ENCODE peak calls at places on chromosomes 5 and 9, in four cellular contexts. One of them, this sample, is unnamed.

GRCh38 chr9:18614116-18614515 is 140.2 kb downstream of the ADAMTSL1 start:
- DNase-seq in fibroblast of pulmonary artery: no peak
- DNase-seq in occipital lobe: no peak
- DNase-seq in AG08396: no peak
- DNase-seq in this sample: no peak

GRCh38 chr5:5736007-5736406 is 313.5 kb downstream of the ICE1 start:
- DNase-seq in fibroblast of pulmonary artery: no peak
- DNase-seq in occipital lobe: no peak
- DNase-seq in AG08396: no peak
- DNase-seq in this sample: no peak

GRCh38 chr5:96961053-96961452 is 25.2 kb downstream of the LNPEP start:
- DNase-seq in fibroblast of pulmonary artery: peak; percentile 46
- DNase-seq in occipital lobe: no peak
- DNase-seq in AG08396: no peak
- DNase-seq in this sample: no peak

GRCh38 chr5:116084891-116085715 is at the start of gene COMMD10:
- DNase-seq in fibroblast of pulmonary artery: peak; percentile 89
- DNase-seq in occipital lobe: peak; percentile 63
- DNase-seq in AG08396: peak; percentile 87
- DNase-seq in this sample: peak; percentile 54

GRCh38 chr9:129071526-129072131 is 9.3 kb upstream of the DOLPP1 start:
- DNase-seq in fibroblast of pulmonary artery: no peak
- DNase-seq in occipital lobe: no peak
- DNase-seq in AG08396: no peak
- DNase-seq in this sample: peak; percentile 38

GRCh38 chr5:56745864-56746263 is 69.5 kb upstream of the MAP3K1 start:
- DNase-seq in fibroblast of pulmonary artery: no peak
- DNase-seq in occipital lobe: no peak
- DNase-seq in AG08396: no peak
- DNase-seq in this sample: no peak

GRCh38 chr5:135186662-135187522 is 152.9 kb upstream of the PITX1 start:
- DNase-seq in fibroblast of pulmonary artery: no peak
- DNase-seq in occipital lobe: no peak
- DNase-seq in AG08396: no peak
- DNase-seq in this sample: no peak

GRCh38 chr5:166505086-166505485 is 1786.4 kb upstream of the WWC1 start:
- DNase-seq in fibroblast of pulmonary artery: no peak
- DNase-seq in occipital lobe: no peak
- DNase-seq in AG08396: no peak
- DNase-seq in this sample: no peak

GRCh38 chr9:88251903-88252302 is 113.6 kb upstream of the SPATA31C2 start:
- DNase-seq in fibroblast of pulmonary artery: no peak
- DNase-seq in occipital lobe: no peak
- DNase-seq in AG08396: no peak
- DNase-seq in this sample: no peak

GRCh38 chr5:132265336-132266030 is 8.0 kb downstream of the PDLIM4 start:
- DNase-seq in fibroblast of pulmonary artery: peak; percentile 96
- DNase-seq in occipital lobe: no peak
- DNase-seq in AG08396: peak; percentile 94
- DNase-seq in this sample: no peak

GRCh38 chr5:119229950-119230349 is 125.9 kb upstream of the TNFAIP8 start:
- DNase-seq in fibroblast of pulmonary artery: no peak
- DNase-seq in occipital lobe: no peak
- DNase-seq in AG08396: no peak
- DNase-seq in this sample: no peak

GRCh38 chr5:65867509-65868195 is 58.7 kb upstream of the ERBIN start:
- DNase-seq in fibroblast of pulmonary artery: no peak
- DNase-seq in occipital lobe: no peak
- DNase-seq in AG08396: no peak
- DNase-seq in this sample: no peak

GRCh38 chr9:15253197-15253596 is 53.8 kb downstream of the TTC39B start:
- DNase-seq in fibroblast of pulmonary artery: peak; percentile 65
- DNase-seq in occipital lobe: no peak
- DNase-seq in AG08396: no peak
- DNase-seq in this sample: no peak

GRCh38 chr5:83767409-83767992 is 46.8 kb upstream of the HAPLN1 start:
- DNase-seq in fibroblast of pulmonary artery: no peak
- DNase-seq in occipital lobe: no peak
- DNase-seq in AG08396: no peak
- DNase-seq in this sample: no peak

This sample was measured in NCI-H1048.